ENCODE peak calls at places on chromosomes 11 and 22, in eight cellular contexts. M is mucosa of gallbladder; U is CD8-positive, alpha-beta memory T cell; S is glutamatergic neuron; P is H7; K is iris pigment epithelial cell; B is epithelial cell of esophagus; C is GM12864. F is an unnamed sample.

GRCh38 chr11:14396289-14396688 is 37.3 kb upstream of the RRAS2 start:
- DNase-seq in B (no peak), C (no peak), U (no peak), K (no peak), P (no peak), S (no peak), M (no peak), F (no peak)

GRCh38 chr11:1481483-1481825 is 5.1 kb downstream of the MOB2 start:
- DNase-seq in C (no peak), B (no peak), K (no peak), M (no peak), P (peak), S (peak), U (no peak), F (no peak)

GRCh38 chr11:3831378-3832239 is 9.2 kb downstream of the RHOG start:
- DNase-seq in P (no peak), C (no peak), K (peak), S (no peak), U (no peak), B (no peak), M (no peak), F (no peak)

GRCh38 chr11:118939412-118939915 is 13.7 kb upstream of the BCL9L start:
- DNase-seq in S (no peak), P (peak), U (no peak), C (no peak), K (no peak), B (no peak), M (no peak), F (no peak)

GRCh38 chr11:14189874-14190273 is 169.1 kb downstream of the RRAS2 start:
- DNase-seq in U (no peak), P (no peak), C (no peak), B (no peak), M (peak), K (no peak), S (no peak), F (no peak)

GRCh38 chr11:46912526-46913150 is 5.7 kb downstream of the LRP4 start:
- DNase-seq in U (no peak), P (peak), C (no peak), K (no peak), S (peak), M (no peak), B (peak), F (no peak)

GRCh38 chr11:804599-804964 is 449 bp downstream of the PIDD1 start:
- DNase-seq in C (no peak), P (peak), B (no peak), M (no peak), S (no peak), K (no peak), U (no peak), F (no peak)

GRCh38 chr22:22982616-22983015 is 87.7 kb upstream of the GNAZ start:
- DNase-seq in S (no peak), P (no peak), U (no peak), M (no peak), C (no peak), B (no peak), K (no peak), F (no peak)

GRCh38 chr11:77525455-77526091 is 51.7 kb upstream of the PAK1 start:
- DNase-seq in P (no peak), M (no peak), K (no peak), B (no peak), S (no peak), U (no peak), C (no peak), F (no peak)

GRCh38 chr22:19527861-19528417 is 3.7 kb upstream of the CLDN5 start:
- DNase-seq in K (peak), M (no peak), S (no peak), U (no peak), C (no peak), B (peak), P (no peak), F (no peak)

GRCh38 chr22:31474743-31475142 is 14.9 kb downstream of the EIF4ENIF1 start:
- DNase-seq in K (peak), M (no peak), P (no peak), U (no peak), C (no peak), B (no peak), S (no peak), F (no peak)

GRCh38 chr22:22600862-22601261 is 41.8 kb upstream of the PRAME start:
- DNase-seq in C (no peak), K (no peak), B (no peak), P (no peak), U (no peak), S (no peak), M (no peak), F (no peak)

GRCh38 chr11:100711984-100712383 is 24.9 kb downstream of the ARHGAP42 start:
- DNase-seq in B (no peak), S (no peak), K (no peak), P (no peak), C (no peak), M (no peak), U (no peak), F (no peak)

GRCh38 chr22:45709004-45709739 is 37.5 kb downstream of the ATXN10 start:
- DNase-seq in C (no peak), P (no peak), K (peak), U (no peak), S (no peak), B (peak), M (no peak), F (peak)

GRCh38 chr22:39292561-39293074 is 26.8 kb downstream of the RPL3 start:
- DNase-seq in U (no peak), C (no peak), P (peak), B (peak), S (no peak), K (peak), M (peak), F (peak)

GRCh38 chr22:45129703-45130524 is 33.8 kb upstream of the NUP50 start:
- DNase-seq in U (no peak), P (no peak), K (no peak), C (no peak), B (peak), M (no peak), S (no peak), F (no peak)

GRCh38 chr11:27300974-27301373 is 62.0 kb downstream of the CCDC34 start:
- DNase-seq in P (no peak), B (peak), S (no peak), K (no peak), U (no peak), M (no peak), C (no peak), F (no peak)

GRCh38 chr11:19777032-19777341 is 64.3 kb downstream of the NAV2 start:
- DNase-seq in M (no peak), B (no peak), K (no peak), P (peak), C (no peak), S (peak), U (no peak), F (no peak)

GRCh38 chr11:57476223-57476882 is 16.0 kb downstream of the RTN4RL2 start:
- DNase-seq in C (no peak), U (no peak), K (no peak), S (peak), M (peak), P (peak), B (no peak), F (no peak)

GRCh38 chr11:8323161-8323935 is 59.7 kb upstream of the LMO1 start:
- DNase-seq in M (no peak), U (no peak), S (no peak), K (no peak), B (no peak), P (no peak), C (no peak), F (no peak)

GRCh38 chr11:73194034-73194507 is 24.0 kb upstream of the P2RY2 start:
- DNase-seq in M (no peak), U (no peak), S (peak), C (no peak), B (peak), P (no peak), K (no peak), F (no peak)

GRCh38 chr22:22855617-22856308 is 31.9 kb upstream of the IGLL5 start:
- DNase-seq in M (no peak), B (no peak), S (peak), K (peak), U (peak), C (no peak), P (peak), F (no peak)

GRCh38 chr11:108945341-108945740 is 280.5 kb downstream of the DDX10 start:
- DNase-seq in U (no peak), P (no peak), K (no peak), B (no peak), M (no peak), C (no peak), S (no peak), F (no peak)

GRCh38 chr11:66978717-66979116 is 3.6 kb downstream of the C11orf86 start:
- DNase-seq in K (no peak), C (no peak), B (no peak), U (no peak), M (no peak), S (no peak), P (no peak), F (no peak)

GRCh38 chr11:109138200-109138599 is 283.8 kb upstream of the C11orf87 start:
- DNase-seq in B (peak), C (no peak), P (no peak), S (no peak), U (no peak), K (peak), M (no peak), F (no peak)

GRCh38 chr22:23984430-23984829 is 4.5 kb downstream of the GSTT2 start:
- DNase-seq in P (no peak), C (no peak), B (peak), M (peak), U (no peak), S (no peak), K (peak), F (no peak)

GRCh38 chr22:38751422-38752346 is 4.1 kb downstream of the SUN2 start:
- DNase-seq in P (no peak), S (no peak), B (peak), M (peak), K (no peak), U (peak), C (peak), F (no peak)

GRCh38 chr11:25225078-25225477 is 728.2 kb downstream of the LUZP2 start:
- DNase-seq in U (no peak), C (no peak), S (no peak), B (no peak), M (no peak), K (no peak), P (no peak), F (no peak)

GRCh38 chr22:44639891-44640617 is 62.0 kb upstream of the PRR5 start:
- DNase-seq in C (no peak), B (no peak), M (no peak), U (no peak), K (no peak), P (peak), S (no peak), F (no peak)

GRCh38 chr11:61814242-61814957 is 2.4 kb downstream of the FADS1 start:
- DNase-seq in P (peak), B (peak), C (no peak), S (peak), U (no peak), M (no peak), K (peak), F (no peak)

GRCh38 chr11:9726313-9727022 is 62.6 kb downstream of the SWAP70 start:
- DNase-seq in K (peak), M (no peak), S (no peak), U (no peak), C (no peak), B (peak), P (no peak), F (no peak)

GRCh38 chr22:46073683-46074504 is 76.4 kb upstream of the PPARA start:
- DNase-seq in B (no peak), S (no peak), P (no peak), K (peak), U (peak), C (no peak), M (no peak), F (no peak)

GRCh38 chr22:27318516-27318915 is 483.0 kb downstream of the MN1 start:
- DNase-seq in U (no peak), S (no peak), C (no peak), P (no peak), M (no peak), K (peak), B (peak), F (no peak)